ENCODE peak calls at places on chromosomes 3 and 15, in four cellular contexts. A, B, F and H are unnamed samples.

GRCh38 chr3:14480207-14481017 is 59.7 kb downstream of the GRIP2 start:
- DNase-seq in A (no peak), B (peak; percentile 71), F (no peak), H (peak; percentile 56)

GRCh38 chr3:123478314-123478713 is 29.4 kb upstream of the ADCY5 start:
- DNase-seq in B (no peak), A (no peak), F (no peak), H (no peak)

GRCh38 chr3:14306167-14306566 is 96.2 kb upstream of the SLC6A6 start:
- DNase-seq in F (no peak), B (no peak), A (no peak), H (no peak)

GRCh38 chr15:40770147-40770721 is 454 bp downstream of the C15orf62 start:
- DNase-seq in B (no peak), F (no peak), A (no peak), H (no peak)

GRCh38 chr15:29124581-29125381 is 144.8 kb downstream of the NSMCE3 start:
- DNase-seq in F (no peak), A (no peak), B (peak; percentile 22), H (no peak)

GRCh38 chr3:14235003-14235876 is 56.6 kb downstream of the LSM3 start:
- DNase-seq in F (no peak), A (no peak), B (no peak), H (peak; percentile 77)

GRCh38 chr3:48601622-48601994 is 6.5 kb upstream of the COL7A1 start:
- DNase-seq in B (no peak), F (no peak), A (no peak), H (no peak)

GRCh38 chr15:40274350-40275274 is 8.3 kb downstream of the ANKRD63 start:
- DNase-seq in A (peak; percentile 91), F (peak; percentile 83), B (peak; percentile 89), H (peak; percentile 80)

GRCh38 chr15:100083572-100083971 is 258.2 kb downstream of the ADAMTS17 start:
- DNase-seq in F (no peak), A (no peak), B (no peak), H (no peak)

GRCh38 chr3:52053307-52054304 is 2.8 kb downstream of the DUSP7 start:
- DNase-seq in F (peak; percentile 19), B (peak; percentile 61), A (no peak), H (peak; percentile 54)

GRCh38 chr3:197847866-197848401 is 56.9 kb downstream of the LRCH3 start:
- DNase-seq in B (no peak), F (peak; percentile 18), A (no peak), H (no peak)

GRCh38 chr3:179653777-179654117 is 907 bp downstream of the USP13 start:
- DNase-seq in A (no peak), F (no peak), B (no peak), H (no peak)

GRCh38 chr3:101184111-101184510 is 136.3 kb downstream of the IMPG2 start:
- DNase-seq in F (no peak), A (no peak), B (no peak), H (peak; percentile 30)